ENCODE peak calls at places on chromosomes 3 and 15, in five cellular contexts. One of them, this sample, is unnamed.

GRCh38 chr3:27133062-27133461 is 236.1 kb downstream of the NEK10 start:
- DNase-seq in A549: peak; percentile 18
- DNase-seq in heart left ventricle: no peak
- DNase-seq in body of pancreas: no peak
- DNase-seq in adrenal gland: no peak
- DNase-seq in this sample: no peak

GRCh38 chr15:43511012-43511885 is 6.2 kb upstream of the MAP1A start:
- DNase-seq in A549: peak; percentile 52
- DNase-seq in heart left ventricle: no peak
- DNase-seq in body of pancreas: peak; percentile 23
- DNase-seq in adrenal gland: peak; percentile 60
- DNase-seq in this sample: no peak

GRCh38 chr15:31216210-31216911 is 110.3 kb upstream of the KLF13 start:
- DNase-seq in A549: peak; percentile 94
- DNase-seq in heart left ventricle: peak; percentile 88
- DNase-seq in body of pancreas: peak; percentile 71
- DNase-seq in adrenal gland: peak; percentile 83
- DNase-seq in this sample: peak; percentile 86

GRCh38 chr3:88000853-88001252 is 58.0 kb downstream of the CGGBP1 start:
- DNase-seq in A549: no peak
- DNase-seq in heart left ventricle: no peak
- DNase-seq in body of pancreas: peak; percentile 29
- DNase-seq in adrenal gland: no peak
- DNase-seq in this sample: no peak

GRCh38 chr3:32106132-32106928 is at the start of gene GPD1L:
- DNase-seq in A549: peak; percentile 95
- DNase-seq in heart left ventricle: peak; percentile 95
- DNase-seq in body of pancreas: peak; percentile 97
- DNase-seq in adrenal gland: peak; percentile 96
- DNase-seq in this sample: peak; percentile 95

GRCh38 chr15:77689821-77690220 is 57.1 kb upstream of the LINGO1 start:
- DNase-seq in A549: no peak
- DNase-seq in heart left ventricle: no peak
- DNase-seq in body of pancreas: no peak
- DNase-seq in adrenal gland: no peak
- DNase-seq in this sample: no peak

GRCh38 chr3:123337226-123337625 is 111.7 kb downstream of the ADCY5 start:
- DNase-seq in A549: no peak
- DNase-seq in heart left ventricle: no peak
- DNase-seq in body of pancreas: no peak
- DNase-seq in adrenal gland: no peak
- DNase-seq in this sample: no peak

GRCh38 chr3:15326037-15326436 is 6.3 kb downstream of the SH3BP5 start:
- DNase-seq in A549: no peak
- DNase-seq in heart left ventricle: no peak
- DNase-seq in body of pancreas: no peak
- DNase-seq in adrenal gland: peak; percentile 65
- DNase-seq in this sample: peak; percentile 85

GRCh38 chr15:29133791-29134190 is 135.8 kb downstream of the NSMCE3 start:
- DNase-seq in A549: no peak
- DNase-seq in heart left ventricle: no peak
- DNase-seq in body of pancreas: no peak
- DNase-seq in adrenal gland: no peak
- DNase-seq in this sample: no peak

GRCh38 chr3:129000742-129001100 is 383 bp upstream of the EFCC1 start:
- DNase-seq in A549: no peak
- DNase-seq in heart left ventricle: no peak
- DNase-seq in body of pancreas: no peak
- DNase-seq in adrenal gland: no peak
- DNase-seq in this sample: no peak

GRCh38 chr15:73982251-73982962 is 9.7 kb downstream of the STOML1 start:
- DNase-seq in A549: no peak
- DNase-seq in heart left ventricle: peak; percentile 86
- DNase-seq in body of pancreas: peak; percentile 56
- DNase-seq in adrenal gland: peak; percentile 91
- DNase-seq in this sample: peak; percentile 71

GRCh38 chr3:46089237-46090011 is 62.1 kb upstream of the XCR1 start:
- DNase-seq in A549: peak; percentile 17
- DNase-seq in heart left ventricle: peak; percentile 57
- DNase-seq in body of pancreas: peak; percentile 33
- DNase-seq in adrenal gland: peak; percentile 85
- DNase-seq in this sample: peak; percentile 41

GRCh38 chr15:65819563-65819960 is 27.5 kb upstream of the DENND4A start:
- DNase-seq in A549: no peak
- DNase-seq in heart left ventricle: no peak
- DNase-seq in body of pancreas: no peak
- DNase-seq in adrenal gland: peak; percentile 44
- DNase-seq in this sample: no peak

GRCh38 chr3:168269019-168269418 is 173.3 kb upstream of the GOLIM4 start:
- DNase-seq in A549: no peak
- DNase-seq in heart left ventricle: no peak
- DNase-seq in body of pancreas: no peak
- DNase-seq in adrenal gland: no peak
- DNase-seq in this sample: no peak

GRCh38 chr3:195246608-195247007 is 24.4 kb downstream of the XXYLT1 start:
- DNase-seq in A549: no peak
- DNase-seq in heart left ventricle: peak; percentile 2
- DNase-seq in body of pancreas: no peak
- DNase-seq in adrenal gland: no peak
- DNase-seq in this sample: no peak

DNA sequence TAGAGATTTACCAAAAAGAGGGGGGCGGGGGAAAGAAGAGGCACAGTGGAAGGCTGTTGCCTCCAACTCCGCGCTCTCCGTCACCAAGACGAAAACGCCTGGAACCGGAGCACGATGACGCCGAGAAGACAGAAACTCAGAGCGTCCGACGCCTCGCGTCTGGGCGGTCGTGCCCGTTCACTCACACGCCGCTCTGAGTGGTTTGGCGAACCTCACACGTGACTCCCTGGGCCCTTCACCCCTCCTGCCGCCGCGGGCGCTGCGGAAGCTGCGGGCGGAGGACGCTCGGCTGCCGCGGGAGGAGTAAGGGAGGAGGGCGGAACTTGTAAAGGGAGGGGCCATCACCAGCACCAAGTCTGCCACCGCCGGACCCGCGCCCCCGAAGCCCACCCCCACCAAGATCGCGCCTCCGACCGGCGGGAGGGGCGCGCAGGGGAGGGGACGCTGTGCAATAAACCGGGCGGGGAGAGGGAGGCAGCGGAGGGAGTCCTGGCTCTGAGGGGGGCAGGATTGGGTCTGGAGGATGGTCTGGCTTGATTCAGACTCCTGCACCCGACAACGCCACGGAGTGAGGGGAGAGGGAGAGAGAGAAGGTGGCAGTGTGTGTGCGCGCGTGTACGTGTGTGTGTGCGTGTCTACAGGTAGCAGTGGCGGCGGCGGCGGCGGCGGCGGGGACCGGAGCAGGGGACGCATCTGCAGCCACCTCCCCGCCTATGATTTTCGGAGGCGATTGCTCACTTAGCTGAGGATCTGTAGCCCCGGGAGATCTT is 1.9 kb upstream of the NLGN1 start:
- DNase-seq in A549: peak; percentile 24
- DNase-seq in heart left ventricle: peak; percentile 87
- DNase-seq in body of pancreas: peak; percentile 82
- DNase-seq in adrenal gland: peak; percentile 55
- DNase-seq in this sample: peak; percentile 73
- TF ChIP-seq POLR2A in A549: no peak
- TF ChIP-seq POLR2A in heart left ventricle: peak; percentile 76
- TF ChIP-seq POLR2A in body of pancreas: peak; percentile 62
- TF ChIP-seq POLR2A in adrenal gland: no peak
- TF ChIP-seq POLR2A in this sample: peak; percentile 42

GRCh38 chr15:40440300-40441011 is at the start of gene BAHD1:
- DNase-seq in A549: peak; percentile 89
- DNase-seq in heart left ventricle: peak; percentile 98
- DNase-seq in body of pancreas: peak; percentile 96
- DNase-seq in adrenal gland: peak; percentile 98
- DNase-seq in this sample: peak; percentile 96
- TF ChIP-seq POLR2A in A549: no peak
- TF ChIP-seq POLR2A in heart left ventricle: peak; percentile 49
- TF ChIP-seq POLR2A in body of pancreas: peak; percentile 39
- TF ChIP-seq POLR2A in adrenal gland: peak; percentile 61
- TF ChIP-seq POLR2A in this sample: peak; percentile 47

GRCh38 chr3:169813757-169814517 is 1.2 kb upstream of the LRRC34 start:
- DNase-seq in A549: peak; percentile 42
- DNase-seq in heart left ventricle: no peak
- DNase-seq in body of pancreas: peak; percentile 39
- DNase-seq in adrenal gland: no peak
- DNase-seq in this sample: no peak
- TF ChIP-seq POLR2A in A549: no peak
- TF ChIP-seq POLR2A in heart left ventricle: no peak
- TF ChIP-seq POLR2A in body of pancreas: no peak
- TF ChIP-seq POLR2A in adrenal gland: no peak
- TF ChIP-seq POLR2A in this sample: no peak

GRCh38 chr3:58054652-58055051 is 46.4 kb downstream of the FLNB start:
- DNase-seq in A549: no peak
- DNase-seq in heart left ventricle: no peak
- DNase-seq in body of pancreas: no peak
- DNase-seq in adrenal gland: no peak
- DNase-seq in this sample: no peak

GRCh38 chr3:58055309-58055708 is 47.1 kb downstream of the FLNB start:
- DNase-seq in A549: no peak
- DNase-seq in heart left ventricle: no peak
- DNase-seq in body of pancreas: no peak
- DNase-seq in adrenal gland: no peak
- DNase-seq in this sample: no peak

GRCh38 chr3:58049143-58049785 is 41.0 kb downstream of the FLNB start:
- DNase-seq in A549: peak; percentile 83
- DNase-seq in heart left ventricle: peak; percentile 70
- DNase-seq in body of pancreas: peak; percentile 84
- DNase-seq in adrenal gland: peak; percentile 87
- DNase-seq in this sample: no peak

GRCh38 chr3:58051196-58051595 is 43.0 kb downstream of the FLNB start:
- DNase-seq in A549: peak; percentile 65
- DNase-seq in heart left ventricle: no peak
- DNase-seq in body of pancreas: peak; percentile 29
- DNase-seq in adrenal gland: peak; percentile 75
- DNase-seq in this sample: no peak

GRCh38 chr3:58052373-58053273 is 44.4 kb downstream of the FLNB start:
- DNase-seq in A549: peak; percentile 85
- DNase-seq in heart left ventricle: peak; percentile 69
- DNase-seq in body of pancreas: peak; percentile 85
- DNase-seq in adrenal gland: peak; percentile 93
- DNase-seq in this sample: peak; percentile 50
- TF ChIP-seq POLR2A in A549: no peak
- TF ChIP-seq POLR2A in heart left ventricle: no peak
- TF ChIP-seq POLR2A in body of pancreas: no peak
- TF ChIP-seq POLR2A in adrenal gland: peak; percentile 73
- TF ChIP-seq POLR2A in this sample: no peak

GRCh38 chr3:163951397-163951987 is 1126.8 kb downstream of the SI start:
- DNase-seq in A549: no peak
- DNase-seq in heart left ventricle: no peak
- DNase-seq in body of pancreas: no peak
- DNase-seq in adrenal gland: no peak
- DNase-seq in this sample: no peak
- TF ChIP-seq POLR2A in A549: no peak
- TF ChIP-seq POLR2A in heart left ventricle: no peak
- TF ChIP-seq POLR2A in body of pancreas: no peak
- TF ChIP-seq POLR2A in adrenal gland: no peak
- TF ChIP-seq POLR2A in this sample: no peak

GRCh38 chr15:92803536-92803851 is 96.6 kb upstream of the CHD2 start:
- DNase-seq in A549: no peak
- DNase-seq in heart left ventricle: no peak
- DNase-seq in body of pancreas: no peak
- DNase-seq in adrenal gland: no peak
- DNase-seq in this sample: no peak

GRCh38 chr15:92801774-92802464 is 98.2 kb upstream of the CHD2 start:
- DNase-seq in A549: peak; percentile 86
- DNase-seq in heart left ventricle: no peak
- DNase-seq in body of pancreas: peak; percentile 31
- DNase-seq in adrenal gland: no peak
- DNase-seq in this sample: peak; percentile 57

GRCh38 chr15:92801412-92801773 is 98.7 kb upstream of the CHD2 start:
- DNase-seq in A549: peak; percentile 87
- DNase-seq in heart left ventricle: no peak
- DNase-seq in body of pancreas: no peak
- DNase-seq in adrenal gland: no peak
- DNase-seq in this sample: no peak

GRCh38 chr15:92805080-92805708 is 94.9 kb upstream of the CHD2 start:
- DNase-seq in A549: peak; percentile 79
- DNase-seq in heart left ventricle: no peak
- DNase-seq in body of pancreas: no peak
- DNase-seq in adrenal gland: no peak
- DNase-seq in this sample: no peak

GRCh38 chr15:92803852-92804609 is 96.1 kb upstream of the CHD2 start:
- DNase-seq in A549: peak; percentile 100
- DNase-seq in heart left ventricle: peak; percentile 36
- DNase-seq in body of pancreas: peak; percentile 29
- DNase-seq in adrenal gland: peak; percentile 95
- DNase-seq in this sample: peak; percentile 89
- TF ChIP-seq POLR2A in A549: no peak
- TF ChIP-seq POLR2A in heart left ventricle: peak; percentile 23
- TF ChIP-seq POLR2A in body of pancreas: no peak
- TF ChIP-seq POLR2A in adrenal gland: peak; percentile 72
- TF ChIP-seq POLR2A in this sample: peak; percentile 66